ENCODE peak calls at places on chromosomes 7 and 10, in six cellular contexts. Y, U, W, Q, F and N are unnamed samples.

GRCh38 chr10:110916554-110917346 is 2.2 kb downstream of the BBIP1 start:
- DNase-seq in Y (peak), F (no peak), Q (no peak), W (no peak), U (peak), N (no peak)

GRCh38 chr10:102629661-102630614 is 14.3 kb upstream of the TRIM8 start:
- DNase-seq in F (no peak), W (no peak), Y (peak), U (peak), Q (peak), N (peak)

GRCh38 chr7:131546126-131546525 is 10.3 kb downstream of the PODXL start:
- DNase-seq in U (no peak), W (no peak), Y (no peak), Q (peak), F (no peak), N (peak)

GRCh38 chr7:2257651-2258050 is 15.6 kb downstream of the NUDT1 start:
- DNase-seq in F (no peak), U (no peak), Y (no peak), Q (no peak), W (no peak), N (no peak)

GRCh38 chr7:155885162-155886160 is 73.2 kb upstream of the SHH start:
- DNase-seq in Q (peak), U (no peak), Y (no peak), F (peak), W (no peak), N (peak)

GRCh38 chr7:133727476-133728214 is 399.5 kb upstream of the LRGUK start:
- DNase-seq in U (no peak), F (no peak), W (no peak), Q (no peak), Y (no peak), N (no peak)

GRCh38 chr7:21542891-21543527 is at the start of gene DNAH11:
- DNase-seq in Q (peak), U (no peak), Y (no peak), W (peak), F (peak), N (no peak)

GRCh38 chr7:88306590-88307048 is at the start of gene STEAP4:
- DNase-seq in U (no peak), W (no peak), Y (no peak), F (peak), Q (peak), N (peak)

GRCh38 chr10:68172324-68172723 is 59.6 kb downstream of the ATOH7 start:
- DNase-seq in Q (no peak), W (no peak), F (no peak), U (no peak), Y (no peak), N (no peak)

GRCh38 chr7:128453836-128454804 is 1.6 kb upstream of the HILPDA start:
- DNase-seq in Q (no peak), W (no peak), F (peak), Y (peak), U (no peak), N (no peak)

GRCh38 chr7:101882595-101883564 is 65.5 kb downstream of the CUX1 start:
- DNase-seq in F (peak), U (peak), Q (peak), W (no peak), Y (peak), N (peak)

GRCh38 chr10:18282094-18282493 is 141.9 kb downstream of the CACNB2 start:
- DNase-seq in Q (no peak), W (no peak), U (no peak), F (no peak), Y (no peak), N (no peak)

GRCh38 chr7:973312-973711 is 2.0 kb downstream of the COX19 start:
- DNase-seq in W (no peak), Q (no peak), F (no peak), U (no peak), Y (no peak), N (no peak)

GRCh38 chr10:52597189-52597863 is 175.3 kb downstream of the MBL2 start:
- DNase-seq in F (no peak), Y (no peak), W (no peak), U (no peak), Q (no peak), N (no peak)

GRCh38 chr7:66198461-66198860 is 6.7 kb upstream of the TPST1 start:
- DNase-seq in W (no peak), U (no peak), Y (no peak), F (no peak), Q (no peak), N (no peak)

GRCh38 chr10:77925795-77926565 is 575 bp downstream of the DLG5 start:
- DNase-seq in U (no peak), W (no peak), F (peak), Y (no peak), Q (peak), N (no peak)

GRCh38 chr7:7746419-7746818 is 28.0 kb upstream of the RPA3 start:
- DNase-seq in U (no peak), W (no peak), F (no peak), Y (no peak), Q (no peak), N (no peak)

GRCh38 chr7:71145906-71146901 is 14.3 kb downstream of the GALNT17 start:
- DNase-seq in F (no peak), U (no peak), Y (no peak), W (no peak), Q (no peak), N (no peak)

GRCh38 chr10:11446895-11447294 is 164.6 kb downstream of the USP6NL start:
- DNase-seq in U (no peak), W (no peak), Q (no peak), Y (no peak), F (no peak), N (no peak)

GRCh38 chr10:21405981-21406380 is 119.5 kb downstream of the SKIDA1 start:
- DNase-seq in Y (no peak), W (no peak), F (no peak), Q (no peak), U (no peak), N (no peak)